ENCODE peak calls at places on chromosome 11, in five cellular contexts. One of them, this sample, is unnamed.

GRCh38 chr11:79431535-79431934 is 9.3 kb downstream of the TENM4 start:
- DNase-seq in WTC11: no peak
- DNase-seq in H1: no peak
- DNase-seq in HepG2: no peak
- DNase-seq in GM12878: no peak
- DNase-seq in this sample: no peak

GRCh38 chr11:126584028-126584427 is 228.5 kb downstream of the ST3GAL4 start:
- DNase-seq in WTC11: no peak
- DNase-seq in H1: no peak
- DNase-seq in HepG2: no peak
- DNase-seq in GM12878: no peak
- DNase-seq in this sample: no peak

GRCh38 chr11:114319716-114320328 is 23.6 kb downstream of the NNMT start:
- DNase-seq in WTC11: no peak
- DNase-seq in H1: no peak
- DNase-seq in HepG2: no peak
- DNase-seq in GM12878: no peak
- DNase-seq in this sample: no peak

GRCh38 chr11:73147771-73148681 is 5.9 kb upstream of the FCHSD2 start:
- DNase-seq in WTC11: no peak
- DNase-seq in H1: no peak
- DNase-seq in HepG2: no peak
- DNase-seq in GM12878: no peak
- DNase-seq in this sample: no peak

GRCh38 chr11:44633641-44634040 is 68.2 kb downstream of the CD82 start:
- DNase-seq in WTC11: no peak
- DNase-seq in H1: no peak
- DNase-seq in HepG2: no peak
- DNase-seq in GM12878: no peak
- DNase-seq in this sample: no peak

GRCh38 chr11:77873345-77873744 is 52.4 kb downstream of the AAMDC start:
- DNase-seq in WTC11: no peak
- DNase-seq in H1: no peak
- DNase-seq in HepG2: no peak
- DNase-seq in GM12878: no peak
- DNase-seq in this sample: no peak

GRCh38 chr11:114586797-114587196 is 8.8 kb downstream of the NXPE4 start:
- DNase-seq in WTC11: no peak
- DNase-seq in H1: no peak
- DNase-seq in HepG2: no peak
- DNase-seq in GM12878: no peak
- DNase-seq in this sample: peak

GRCh38 chr11:112172362-112172994 is 2.8 kb upstream of the BCO2 start:
- DNase-seq in WTC11: no peak
- DNase-seq in H1: no peak
- DNase-seq in HepG2: no peak
- DNase-seq in GM12878: no peak
- DNase-seq in this sample: no peak

GRCh38 chr11:125956371-125956770 is 10.5 kb downstream of the VSIG10L2 start:
- DNase-seq in WTC11: no peak
- DNase-seq in H1: no peak
- DNase-seq in HepG2: no peak
- DNase-seq in GM12878: no peak
- DNase-seq in this sample: no peak

GRCh38 chr11:121889168-121889567 is 226.8 kb downstream of the BLID start:
- DNase-seq in WTC11: no peak
- DNase-seq in H1: no peak
- DNase-seq in HepG2: no peak
- DNase-seq in GM12878: no peak
- DNase-seq in this sample: no peak

GRCh38 chr11:3104051-3104714 is 47.0 kb upstream of the CARS1 start:
- DNase-seq in WTC11: no peak
- DNase-seq in H1: no peak
- DNase-seq in HepG2: no peak
- DNase-seq in GM12878: no peak
- DNase-seq in this sample: no peak

GRCh38 chr11:26580929-26581328 is 8.9 kb upstream of the MUC15 start:
- DNase-seq in WTC11: no peak
- DNase-seq in H1: no peak
- DNase-seq in HepG2: no peak
- DNase-seq in GM12878: no peak
- DNase-seq in this sample: no peak

GRCh38 chr11:126992065-126992803 is 8.3 kb downstream of the KIRREL3 start:
- DNase-seq in WTC11: no peak
- DNase-seq in H1: no peak
- DNase-seq in HepG2: no peak
- DNase-seq in GM12878: no peak
- DNase-seq in this sample: no peak

GRCh38 chr11:14320020-14320419 is 39.0 kb downstream of the RRAS2 start:
- DNase-seq in WTC11: no peak
- DNase-seq in H1: no peak
- DNase-seq in HepG2: no peak
- DNase-seq in GM12878: peak
- DNase-seq in this sample: no peak

GRCh38 chr11:281486-282161 is 3.4 kb downstream of the NLRP6 start:
- DNase-seq in WTC11: no peak
- DNase-seq in H1: no peak
- DNase-seq in HepG2: no peak
- DNase-seq in GM12878: no peak
- DNase-seq in this sample: no peak

GRCh38 chr11:120613264-120614226 is 102.0 kb downstream of the GRIK4 start:
- DNase-seq in WTC11: no peak
- DNase-seq in H1: no peak
- DNase-seq in HepG2: no peak
- DNase-seq in GM12878: peak
- DNase-seq in this sample: no peak

GRCh38 chr11:32002311-32002710 is 88.6 kb upstream of the RCN1 start:
- DNase-seq in WTC11: no peak
- DNase-seq in H1: no peak
- DNase-seq in HepG2: no peak
- DNase-seq in GM12878: no peak
- DNase-seq in this sample: no peak

GRCh38 chr11:31997955-31998354 is 92.9 kb upstream of the RCN1 start:
- DNase-seq in WTC11: no peak
- DNase-seq in H1: no peak
- DNase-seq in HepG2: no peak
- DNase-seq in GM12878: no peak
- DNase-seq in this sample: no peak

GRCh38 chr11:32006799-32007388 is 84.0 kb upstream of the RCN1 start:
- DNase-seq in WTC11: peak
- DNase-seq in H1: no peak
- DNase-seq in HepG2: peak
- DNase-seq in GM12878: peak
- DNase-seq in this sample: peak

GRCh38 chr11:32005786-32006406 is 85.0 kb upstream of the RCN1 start:
- DNase-seq in WTC11: no peak
- DNase-seq in H1: no peak
- DNase-seq in HepG2: no peak
- DNase-seq in GM12878: no peak
- DNase-seq in this sample: no peak

GRCh38 chr11:32003335-32003734 is 87.5 kb upstream of the RCN1 start:
- DNase-seq in WTC11: no peak
- DNase-seq in H1: no peak
- DNase-seq in HepG2: no peak
- DNase-seq in GM12878: no peak
- DNase-seq in this sample: no peak
- TF ChIP-seq ATF2 in WTC11: no peak
- TF ChIP-seq ATF2 in H1: no peak
- TF ChIP-seq ATF2 in HepG2: no peak
- TF ChIP-seq ATF2 in GM12878: no peak
- TF ChIP-seq ATF2 in this sample: no peak

GRCh38 chr11:68043349-68044144 is 4.7 kb downstream of the TCIRG1 start:
- DNase-seq in WTC11: no peak
- DNase-seq in H1: no peak
- DNase-seq in HepG2: no peak
- DNase-seq in GM12878: no peak
- DNase-seq in this sample: peak
- TF ChIP-seq ATF2 in WTC11: no peak
- TF ChIP-seq ATF2 in H1: no peak
- TF ChIP-seq ATF2 in HepG2: no peak
- TF ChIP-seq ATF2 in GM12878: no peak
- TF ChIP-seq ATF2 in this sample: no peak

GRCh38 chr11:30735946-30736345 is 149.8 kb upstream of the MPPED2 start:
- DNase-seq in WTC11: no peak
- DNase-seq in H1: no peak
- DNase-seq in HepG2: no peak
- DNase-seq in GM12878: no peak
- DNase-seq in this sample: no peak

GRCh38 chr11:30740071-30740470 is 153.9 kb upstream of the MPPED2 start:
- DNase-seq in WTC11: no peak
- DNase-seq in H1: no peak
- DNase-seq in HepG2: no peak
- DNase-seq in GM12878: no peak
- DNase-seq in this sample: no peak

DNA sequence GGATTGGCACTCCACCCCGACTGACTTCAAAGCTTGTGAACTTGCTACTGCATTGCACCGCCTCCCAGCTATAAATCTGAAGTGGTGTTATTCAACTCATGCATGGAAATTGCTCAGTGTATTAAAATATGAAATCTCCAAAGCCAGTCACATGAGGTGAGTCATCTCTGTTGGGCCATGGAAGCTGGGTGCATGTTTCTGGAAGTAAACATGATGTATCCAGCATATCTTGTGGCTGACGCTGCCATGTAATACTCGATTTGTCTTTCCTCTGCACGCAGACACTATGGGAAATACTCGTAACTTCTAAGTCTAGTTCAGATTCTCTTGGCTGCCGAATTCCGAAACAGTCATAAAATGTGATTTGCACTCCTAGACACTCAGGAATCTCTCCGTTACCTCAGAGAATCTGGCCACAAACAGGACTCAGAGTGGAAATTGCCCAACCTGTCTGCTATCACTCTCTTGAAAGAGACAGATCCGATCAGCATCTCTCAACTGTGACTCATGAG is 154.9 kb upstream of the MPPED2 start:
- DNase-seq in WTC11: no peak
- DNase-seq in H1: no peak
- DNase-seq in HepG2: peak
- DNase-seq in GM12878: no peak
- DNase-seq in this sample: no peak
- TF ChIP-seq ATF2 in WTC11: no peak
- TF ChIP-seq ATF2 in H1: no peak
- TF ChIP-seq ATF2 in HepG2: no peak
- TF ChIP-seq ATF2 in GM12878: no peak
- TF ChIP-seq ATF2 in this sample: no peak

GRCh38 chr11:71188073-71188472 is 64.3 kb downstream of the SHANK2 start:
- DNase-seq in WTC11: no peak
- DNase-seq in H1: no peak
- DNase-seq in HepG2: no peak
- DNase-seq in GM12878: no peak
- DNase-seq in this sample: no peak
- TF ChIP-seq ATF2 in WTC11: no peak
- TF ChIP-seq ATF2 in H1: no peak
- TF ChIP-seq ATF2 in HepG2: no peak
- TF ChIP-seq ATF2 in GM12878: no peak
- TF ChIP-seq ATF2 in this sample: no peak

DNA sequence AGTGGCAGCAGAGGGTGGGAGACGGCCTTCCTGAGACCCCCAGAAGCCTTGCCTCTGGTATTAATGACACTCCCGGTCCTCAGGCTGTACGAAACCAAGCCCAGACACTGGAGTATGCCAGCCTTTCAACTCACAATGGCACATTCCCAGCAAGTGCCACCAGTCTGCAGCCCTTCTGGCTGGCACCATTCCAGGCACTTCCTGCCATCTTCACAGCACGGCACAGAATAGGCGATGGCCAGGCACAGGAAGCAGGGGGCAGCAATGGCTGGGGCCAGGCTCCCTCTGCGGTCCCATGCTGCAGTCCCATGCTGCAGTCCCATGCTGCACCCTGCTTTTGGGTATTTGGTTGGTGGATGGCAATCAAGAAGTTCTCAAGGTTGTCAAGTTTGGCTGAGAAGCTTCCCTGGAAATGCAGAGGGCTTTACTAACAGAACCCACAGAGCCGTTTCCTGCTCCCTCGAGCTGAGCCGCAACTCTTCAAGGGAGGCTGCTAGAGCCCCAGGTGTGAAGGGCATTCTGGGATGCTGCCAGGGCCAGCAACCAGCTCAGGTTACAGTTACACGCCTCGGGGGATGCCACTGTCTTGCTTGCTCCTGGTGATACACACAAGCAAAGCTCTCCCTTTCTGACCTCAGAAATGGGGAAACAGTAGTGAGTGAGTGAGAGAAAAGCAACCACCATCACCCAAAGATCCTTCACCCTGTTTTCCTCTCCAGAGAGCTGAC is 23.8 kb downstream of the LRFN4 start:
- DNase-seq in WTC11: no peak
- DNase-seq in H1: no peak
- DNase-seq in HepG2: no peak
- DNase-seq in GM12878: no peak
- DNase-seq in this sample: no peak
- TF ChIP-seq ATF2 in WTC11: no peak
- TF ChIP-seq ATF2 in H1: no peak
- TF ChIP-seq ATF2 in HepG2: no peak
- TF ChIP-seq ATF2 in GM12878: no peak
- TF ChIP-seq ATF2 in this sample: no peak

GRCh38 chr11:17413414-17414316 is 25.2 kb upstream of the KCNJ11 start:
- DNase-seq in WTC11: no peak
- DNase-seq in H1: no peak
- DNase-seq in HepG2: peak
- DNase-seq in GM12878: no peak
- DNase-seq in this sample: no peak

GRCh38 chr11:17414317-17414737 is 25.9 kb upstream of the KCNJ11 start:
- DNase-seq in WTC11: no peak
- DNase-seq in H1: no peak
- DNase-seq in HepG2: no peak
- DNase-seq in GM12878: no peak
- DNase-seq in this sample: no peak

GRCh38 chr11:17411418-17411817 is 23.0 kb upstream of the KCNJ11 start:
- DNase-seq in WTC11: no peak
- DNase-seq in H1: no peak
- DNase-seq in HepG2: no peak
- DNase-seq in GM12878: no peak
- DNase-seq in this sample: no peak

GRCh38 chr11:17410606-17411379 is 22.3 kb upstream of the KCNJ11 start:
- DNase-seq in WTC11: no peak
- DNase-seq in H1: no peak
- DNase-seq in HepG2: no peak
- DNase-seq in GM12878: no peak
- DNase-seq in this sample: no peak

DNA sequence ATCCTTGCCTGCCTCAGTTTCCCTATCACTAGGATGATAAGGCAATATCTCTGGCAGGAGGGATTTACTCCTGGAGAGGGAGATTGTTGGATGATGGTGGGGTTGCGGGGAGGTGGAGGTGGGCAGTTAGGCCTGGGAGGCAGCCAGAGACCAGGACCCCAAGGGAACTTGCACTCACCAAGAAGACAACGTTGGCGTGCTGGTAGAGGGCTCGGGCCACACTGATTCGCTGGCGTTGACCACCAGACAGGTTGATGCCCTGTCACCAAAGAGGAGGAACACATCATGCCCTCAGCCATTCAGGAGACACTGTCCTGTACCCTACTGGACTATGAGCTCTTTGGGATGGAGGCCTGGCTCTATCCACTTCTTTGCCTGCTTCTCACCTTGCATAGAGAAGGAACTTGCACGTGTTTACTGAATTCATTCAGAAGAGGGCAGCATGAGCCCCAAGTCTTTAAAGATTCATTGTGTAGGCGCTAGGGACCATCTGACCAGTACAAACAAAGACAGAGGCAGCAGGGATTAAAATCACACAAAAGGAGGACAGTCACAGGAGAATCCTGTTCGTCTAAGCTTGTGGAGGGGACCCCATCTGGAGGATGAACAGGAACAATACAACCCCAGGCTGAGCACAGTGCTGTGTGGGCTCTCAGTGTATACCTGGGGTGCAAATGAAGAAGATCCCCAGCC is 24.2 kb upstream of the KCNJ11 start:
- DNase-seq in WTC11: no peak
- DNase-seq in H1: no peak
- DNase-seq in HepG2: no peak
- DNase-seq in GM12878: no peak
- DNase-seq in this sample: no peak
- TF ChIP-seq ATF2 in WTC11: no peak
- TF ChIP-seq ATF2 in H1: no peak
- TF ChIP-seq ATF2 in HepG2: no peak
- TF ChIP-seq ATF2 in GM12878: no peak
- TF ChIP-seq ATF2 in this sample: no peak